ENCODE peak calls at places on chromosomes 4 and X, in seven cellular contexts. C, I, J, Y, Q, W and Z are unnamed samples.

GRCh38 chr4:92198711-92199110 is 105.1 kb upstream of the GRID2 start:
- DNase-seq in C (no peak), I (no peak), J (no peak), Y (no peak), Q (no peak), W (no peak), Z (no peak)

GRCh38 chrX:73215263-73215662 is 612 bp upstream of the NAP1L2 start:
- DNase-seq in C (no peak), I (no peak), J (no peak), Y (no peak), Q (no peak), W (no peak), Z (no peak)

GRCh38 chr4:7135389-7135746 is 57.0 kb upstream of the SORCS2 start:
- DNase-seq in C (no peak), I (no peak), J (no peak), Y (no peak), Q (no peak), W (no peak), Z (no peak)

GRCh38 chr4:109912706-109913621 is at the start of gene EGF:
- DNase-seq in C (no peak), I (no peak), J (no peak), Y (peak; percentile 29), Q (no peak), W (no peak), Z (no peak)

GRCh38 chrX:17859609-17860178 is 1.4 kb downstream of the RAI2 start:
- DNase-seq in C (no peak), I (no peak), J (peak; percentile 40), Y (no peak), Q (no peak), W (no peak), Z (no peak)

GRCh38 chr4:88908003-88908402 is 149.0 kb downstream of the FAM13A start:
- DNase-seq in C (no peak), I (no peak), J (no peak), Y (no peak), Q (no peak), W (no peak), Z (no peak)

GRCh38 chr4:39062094-39062493 is at the start of gene KLHL5:
- DNase-seq in C (no peak), I (no peak), J (peak; percentile 52), Y (no peak), Q (no peak), W (no peak), Z (no peak)

GRCh38 chr4:83362492-83363329 is 28.1 kb upstream of the HPSE start:
- DNase-seq in C (no peak), I (no peak), J (peak; percentile 10), Y (no peak), Q (peak; percentile 96), W (no peak), Z (peak; percentile 47)

GRCh38 chrX:129825746-129826505 is 17.8 kb downstream of the ZDHHC9 start:
- DNase-seq in C (no peak), I (no peak), J (no peak), Y (no peak), Q (peak; percentile 59), W (no peak), Z (no peak)

GRCh38 chr4:119103263-119103662 is 32.4 kb upstream of the MYOZ2 start:
- DNase-seq in C (peak; percentile 85), I (no peak), J (no peak), Y (no peak), Q (peak; percentile 31), W (no peak), Z (peak; percentile 65)

GRCh38 chr4:108345862-108346530 is 177.3 kb upstream of the LEF1 start:
- DNase-seq in C (no peak), I (no peak), J (no peak), Y (no peak), Q (no peak), W (no peak), Z (no peak)

GRCh38 chrX:136219893-136220292 is 31.3 kb downstream of the MAP7D3 start:
- DNase-seq in C (no peak), I (no peak), J (no peak), Y (no peak), Q (no peak), W (no peak), Z (no peak)

GRCh38 chr4:1199556-1200331 is 27.4 kb upstream of the SPON2 start:
- DNase-seq in C (no peak), I (no peak), J (peak; percentile 23), Y (no peak), Q (no peak), W (no peak), Z (no peak)

GRCh38 chr4:126358041-126358440 is 1043.3 kb downstream of the FAT4 start:
- DNase-seq in C (no peak), I (no peak), J (no peak), Y (no peak), Q (no peak), W (no peak), Z (no peak)

GRCh38 chr4:87839309-87839946 is 6.7 kb downstream of the MEPE start:
- DNase-seq in C (no peak), I (no peak), J (no peak), Y (peak; percentile 31), Q (no peak), W (no peak), Z (no peak)

GRCh38 chrX:133849676-133850075 is 135.7 kb downstream of the GPC3 start:
- DNase-seq in C (no peak), I (no peak), J (no peak), Y (no peak), Q (no peak), W (no peak), Z (no peak)

GRCh38 chrX:139388234-139388633 is 142.3 kb upstream of the F9 start:
- DNase-seq in C (no peak), I (no peak), J (no peak), Y (no peak), Q (no peak), W (no peak), Z (no peak)

GRCh38 chrX:13288671-13289070 is 31.2 kb downstream of the ATXN3L start:
- DNase-seq in C (no peak), I (no peak), J (no peak), Y (no peak), Q (no peak), W (no peak), Z (no peak)

GRCh38 chrX:13285229-13285628 is 34.6 kb downstream of the ATXN3L start:
- DNase-seq in C (no peak), I (no peak), J (no peak), Y (no peak), Q (no peak), W (no peak), Z (no peak)

GRCh38 chrX:13290891-13291614 is 28.8 kb downstream of the ATXN3L start:
- DNase-seq in C (no peak), I (no peak), J (no peak), Y (peak; percentile 33), Q (no peak), W (no peak), Z (no peak)

GRCh38 chrX:13285693-13286092 is 34.2 kb downstream of the ATXN3L start:
- DNase-seq in C (no peak), I (no peak), J (no peak), Y (no peak), Q (no peak), W (no peak), Z (no peak)

GRCh38 chrX:13287816-13288215 is 32.0 kb downstream of the ATXN3L start:
- DNase-seq in C (no peak), I (no peak), J (no peak), Y (peak; percentile 19), Q (no peak), W (no peak), Z (no peak)
- TF ChIP-seq JUND in C (no peak), I (no peak), J (peak; percentile 80), Y (peak; percentile 79), Q (no peak), W (no peak), Z (no peak)

DNA sequence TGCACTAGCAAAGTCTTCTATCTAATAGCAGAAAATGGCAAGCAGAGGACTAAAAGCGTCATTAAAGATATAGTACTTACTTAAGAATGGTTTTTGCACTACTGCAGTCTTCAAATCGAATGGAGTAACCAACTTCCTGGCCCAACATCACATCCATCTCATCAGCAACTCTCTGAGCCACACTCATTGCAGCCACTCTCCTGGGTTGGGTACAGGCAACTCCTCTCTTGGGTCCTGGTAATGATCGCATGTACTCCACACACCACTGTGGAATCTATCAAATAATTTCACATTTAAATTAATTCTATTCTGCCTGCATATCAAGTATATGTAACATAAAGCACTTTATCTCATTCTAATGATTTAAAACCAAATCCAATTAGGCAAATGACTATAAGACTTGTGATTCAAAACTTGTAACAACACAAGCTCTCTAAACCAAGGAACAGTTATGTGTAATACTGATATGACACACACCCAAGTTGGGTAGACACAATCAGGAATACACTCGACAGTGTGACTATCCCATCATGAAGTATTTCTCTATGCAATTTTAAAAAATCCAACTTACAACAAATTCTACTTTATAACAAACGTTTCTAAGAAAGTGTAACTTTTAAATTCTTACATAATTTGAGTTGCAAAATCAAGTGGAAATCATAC is 13.6 kb downstream of the DHX15 start:
- DNase-seq in C (no peak), I (no peak), J (no peak), Y (no peak), Q (no peak), W (no peak), Z (no peak)
- TF ChIP-seq JUND in C (no peak), I (no peak), J (no peak), Y (no peak), Q (no peak), W (no peak), Z (no peak)

GRCh38 chrX:9919632-9920172 is 47.5 kb upstream of the CLDN34 start:
- DNase-seq in C (no peak), I (no peak), J (no peak), Y (no peak), Q (no peak), W (no peak), Z (no peak)

GRCh38 chrX:9921407-9921806 is 45.8 kb upstream of the CLDN34 start:
- DNase-seq in C (no peak), I (no peak), J (no peak), Y (no peak), Q (peak; percentile 39), W (no peak), Z (no peak)

GRCh38 chrX:9923357-9923756 is 43.8 kb upstream of the CLDN34 start:
- DNase-seq in C (no peak), I (no peak), J (no peak), Y (no peak), Q (no peak), W (no peak), Z (no peak)

GRCh38 chrX:9913041-9913440 is 54.1 kb upstream of the CLDN34 start:
- DNase-seq in C (no peak), I (no peak), J (no peak), Y (no peak), Q (no peak), W (no peak), Z (no peak)

DNA sequence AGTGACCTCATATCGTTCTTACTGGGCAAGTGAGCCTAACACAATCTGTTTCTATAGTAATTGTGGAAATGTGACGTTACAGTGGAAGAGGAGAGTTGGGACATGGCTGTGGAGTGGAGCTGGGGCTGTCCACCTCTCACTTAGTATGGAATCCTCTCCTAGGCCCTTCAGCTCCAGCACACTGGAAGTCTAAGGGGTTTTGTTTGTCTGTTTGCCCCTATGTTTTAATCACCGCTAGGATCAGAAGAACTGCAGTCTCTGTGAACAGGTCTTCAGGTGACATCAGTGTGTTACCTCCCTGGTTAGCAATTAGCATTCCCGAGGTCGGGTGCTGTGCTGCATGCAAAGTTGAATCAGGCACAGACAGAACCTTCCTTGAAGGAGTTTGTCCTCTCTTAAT is 49.3 kb upstream of the CLDN34 start:
- DNase-seq in C (no peak), I (no peak), J (no peak), Y (no peak), Q (no peak), W (no peak), Z (no peak)
- TF ChIP-seq JUND in C (no peak), I (no peak), J (no peak), Y (no peak), Q (no peak), W (no peak), Z (no peak)

GRCh38 chrX:26032141-26032917 is 105.8 kb upstream of the MAGEB18 start:
- DNase-seq in C (no peak), I (no peak), J (no peak), Y (no peak), Q (no peak), W (no peak), Z (no peak)
- TF ChIP-seq JUND in C (no peak), I (no peak), J (no peak), Y (no peak), Q (no peak), W (no peak), Z (no peak)